ENCODE peak calls at places on chromosomes 3 and 15, in nine cellular contexts. I is HT1080; S is neural crest cell; D is AG09319; O is stimulated activated CD4-positive, alpha-beta T cell treated with anti-CD3 and anti-CD28 coated beads, Interleukin-4, amount 100 ng/mL, for 48 hours; J is EL; M is NCI-H1105 treated with DMSO at 0.1 percent for 48 hours; R is pons; H is NCI-H510A. Z is an unnamed sample.

GRCh38 chr3:86996261-86996955 is 5.5 kb upstream of the VGLL3 start:
- DNase-seq in S (no peak), I (no peak), O (no peak), J (peak; percentile 74), H (no peak), R (no peak), D (no peak), M (no peak), Z (no peak)

GRCh38 chr3:52444860-52445793 is at the start of gene SEMA3G:
- DNase-seq in I (peak; percentile 59), R (no peak), O (peak; percentile 80), S (peak; percentile 67), H (peak; percentile 82), J (peak; percentile 27), M (no peak), D (no peak), Z (peak; percentile 62)

GRCh38 chr15:77507911-77508310 is 87.2 kb downstream of the HMG20A start:
- DNase-seq in H (no peak), D (no peak), O (no peak), I (peak; percentile 84), J (no peak), R (peak; percentile 98), M (no peak), S (no peak), Z (no peak)

GRCh38 chr3:25663324-25664065 is 1.2 kb downstream of the TOP2B start:
- DNase-seq in R (peak; percentile 59), I (peak; percentile 34), O (peak; percentile 7), H (peak; percentile 37), S (no peak), D (no peak), M (peak; percentile 42), J (peak; percentile 38), Z (peak; percentile 71)

GRCh38 chr15:20349774-20350498 is 191.7 kb downstream of the GOLGA6L6 start:
- DNase-seq in I (no peak), S (no peak), R (no peak), J (no peak), H (no peak), D (no peak), M (no peak), O (no peak), Z (peak; percentile 47)

GRCh38 chr15:86121568-86121967 is 41.9 kb downstream of the AGBL1 start:
- DNase-seq in H (no peak), O (no peak), J (no peak), M (no peak), D (no peak), R (no peak), I (no peak), S (no peak), Z (no peak)

GRCh38 chr15:84929795-84930371 is 45.4 kb downstream of the SLC28A1 start:
- DNase-seq in J (peak; percentile 53), R (no peak), I (peak; percentile 80), S (no peak), D (no peak), O (peak; percentile 3), H (no peak), M (no peak), Z (no peak)

GRCh38 chr3:61634678-61635077 is 73.3 kb downstream of the PTPRG start:
- DNase-seq in S (no peak), H (no peak), M (no peak), D (no peak), J (peak; percentile 34), R (no peak), O (no peak), I (no peak), Z (no peak)

GRCh38 chr3:169597083-169597609 is 66.4 kb downstream of the MECOM start:
- DNase-seq in I (no peak), J (no peak), D (no peak), S (no peak), R (no peak), H (no peak), M (no peak), O (no peak), Z (no peak)

GRCh38 chr15:88693191-88693590 is 54.4 kb downstream of the ISG20 start:
- DNase-seq in S (no peak), D (no peak), M (no peak), O (no peak), J (no peak), R (no peak), I (no peak), H (no peak), Z (no peak)

GRCh38 chr3:48409291-48410201 is 20.3 kb downstream of the PLXNB1 start:
- DNase-seq in R (no peak), S (no peak), O (no peak), I (no peak), H (no peak), D (no peak), M (no peak), J (no peak), Z (peak; percentile 19)

GRCh38 chr3:141078200-141078599 is 27.1 kb downstream of the SPSB4 start:
- DNase-seq in M (no peak), S (no peak), D (no peak), H (no peak), O (no peak), I (no peak), J (no peak), R (no peak), Z (no peak)

GRCh38 chr3:115359507-115359906 is 212.4 kb upstream of the ZBTB20 start:
- DNase-seq in M (no peak), I (peak; percentile 34), D (no peak), S (no peak), H (no peak), O (no peak), J (peak; percentile 5), R (no peak), Z (no peak)

GRCh38 chr15:64050281-64051092 is 4.2 kb upstream of the DAPK2 start:
- DNase-seq in S (no peak), H (peak; percentile 77), I (no peak), R (no peak), O (no peak), M (no peak), J (no peak), D (no peak), Z (no peak)

GRCh38 chr3:124679048-124679638 is 51.1 kb upstream of the UMPS start:
- DNase-seq in M (no peak), S (no peak), R (no peak), O (no peak), J (no peak), H (no peak), I (no peak), D (no peak), Z (no peak)

GRCh38 chr3:53178246-53178645 is 17.2 kb downstream of the PRKCD start:
- DNase-seq in R (no peak), O (no peak), I (no peak), M (no peak), D (no peak), J (no peak), S (no peak), H (no peak), Z (no peak)

Z was measured in CD8-positive, alpha-beta memory T cell.